ENCODE peak calls at places on chromosomes 16 and 17, in seven cellular contexts. W, V, U, K, M, N and P are unnamed samples.
A peak's percentile ranks its signal among the peaks of the same experiment; 100 is the strongest.

GRCh38 chr17:14014647-14015046 is 54.7 kb upstream of the COX10 start:
- DNase-seq in K (no peak), W (no peak), U (no peak), N (no peak), V (no peak), M (no peak), P (no peak)

GRCh38 chr16:66081967-66082366 is 284.5 kb upstream of the CDH5 start:
- DNase-seq in N (no peak), M (no peak), V (no peak), W (peak; percentile 81), U (peak; percentile 60), K (no peak), P (peak; percentile 34)

GRCh38 chr17:50184057-50184456 is 17.4 kb downstream of the COL1A1 start:
- DNase-seq in K (no peak), W (no peak), M (no peak), V (no peak), N (peak; percentile 36), U (no peak), P (no peak)

GRCh38 chr17:37708008-37708615 is 36.7 kb downstream of the HNF1B start:
- DNase-seq in K (no peak), N (no peak), U (no peak), W (no peak), M (no peak), V (no peak), P (no peak)

GRCh38 chr17:77948690-77949114 is 9.8 kb upstream of the TNRC6C start:
- DNase-seq in M (no peak), N (no peak), V (no peak), U (peak; percentile 10), K (peak; percentile 66), W (no peak), P (no peak)

GRCh38 chr17:2716649-2717048 is 5.1 kb upstream of the CLUH start:
- DNase-seq in M (no peak), U (no peak), K (no peak), V (no peak), N (no peak), W (no peak), P (no peak)

GRCh38 chr16:27781195-27781524 is 231.2 kb downstream of the KATNIP start:
- DNase-seq in W (no peak), M (no peak), U (no peak), N (peak; percentile 64), V (no peak), K (no peak), P (no peak)

GRCh38 chr17:50931003-50931878 is 65.1 kb upstream of the TOB1 start:
- DNase-seq in V (no peak), N (peak; percentile 93), U (peak; percentile 55), M (peak; percentile 37), W (peak; percentile 27), K (peak; percentile 79), P (no peak)

GRCh38 chr16:88299751-88300462 is 82.9 kb upstream of the ZNF469 start:
- DNase-seq in K (no peak), N (peak; percentile 29), M (no peak), V (no peak), W (no peak), U (no peak), P (no peak)

GRCh38 chr17:75009139-75009724 is 3.2 kb upstream of the MRPL58 start:
- DNase-seq in W (no peak), U (no peak), V (no peak), N (no peak), K (no peak), M (no peak), P (no peak)

GRCh38 chr17:31366088-31366487 is 25.4 kb upstream of the RAB11FIP4 start:
- DNase-seq in M (no peak), K (no peak), W (no peak), V (no peak), U (no peak), N (no peak), P (no peak)

GRCh38 chr17:32335647-32336046 is 6.3 kb downstream of the C17orf75 start:
- DNase-seq in W (peak; percentile 76), K (no peak), U (peak; percentile 61), N (no peak), V (no peak), M (no peak), P (peak; percentile 51)

GRCh38 chr16:66399930-66400329 is 27.2 kb upstream of the BEAN1 start:
- DNase-seq in W (no peak), K (no peak), V (no peak), M (no peak), U (no peak), N (no peak), P (no peak)

GRCh38 chr16:66908762-66909559 is 9.7 kb downstream of the CDH16 start:
- DNase-seq in M (no peak), N (peak; percentile 30), U (no peak), V (no peak), W (no peak), K (no peak), P (no peak)

GRCh38 chr17:81488276-81488860 is 24.2 kb downstream of the ACTG1 start:
- DNase-seq in K (no peak), W (no peak), N (no peak), U (no peak), V (no peak), M (no peak), P (no peak)

GRCh38 chr16:19967963-19968362 is 83.3 kb upstream of the GPRC5B start:
- DNase-seq in N (no peak), K (no peak), W (no peak), V (no peak), U (no peak), M (no peak), P (no peak)

GRCh38 chr17:80365001-80365965 is 49.7 kb upstream of the ENDOV start:
- DNase-seq in U (no peak), V (no peak), K (no peak), N (no peak), M (no peak), W (no peak), P (no peak)

GRCh38 chr17:50056961-50057330 is 1.0 kb downstream of the ITGA3 start:
- DNase-seq in N (no peak), U (no peak), M (no peak), W (no peak), K (no peak), V (no peak), P (no peak)

GRCh38 chr16:1078579-1079021 is 6.1 kb downstream of the SSTR5 start:
- DNase-seq in K (no peak), U (no peak), M (peak; percentile 44), V (no peak), W (peak; percentile 13), N (no peak), P (no peak)

GRCh38 chr17:63774982-63775290 is 966 bp downstream of the DDX42 start:
- DNase-seq in W (no peak), M (no peak), K (no peak), N (no peak), U (no peak), V (no peak), P (no peak)

GRCh38 chr17:56577810-56578209 is 15.7 kb upstream of the NOG start:
- DNase-seq in M (no peak), U (no peak), N (peak; percentile 51), K (no peak), V (no peak), W (no peak), P (no peak)

GRCh38 chr16:10990378-10990777 is 46.0 kb downstream of the CLEC16A start:
- DNase-seq in V (no peak), W (no peak), M (no peak), K (no peak), N (no peak), U (no peak), P (no peak)

GRCh38 chr16:58678716-58679115 is 5.9 kb downstream of the SLC38A7 start:
- DNase-seq in U (no peak), K (peak; percentile 62), W (no peak), M (no peak), V (no peak), N (peak; percentile 58), P (no peak)

GRCh38 chr17:8013731-8014557 is 11.5 kb downstream of the GUCY2D start:
- DNase-seq in K (no peak), M (no peak), V (no peak), U (no peak), N (no peak), W (no peak), P (no peak)

GRCh38 chr17:19630651-19631050 is 17.9 kb upstream of the ALDH3A2 start:
- DNase-seq in W (no peak), M (no peak), K (no peak), V (no peak), N (no peak), U (no peak), P (no peak)

GRCh38 chr17:16261049-16261448 is 44.0 kb downstream of the PIGL start:
- DNase-seq in K (no peak), U (no peak), M (no peak), N (no peak), V (no peak), W (no peak), P (no peak)

GRCh38 chr17:45436625-45437460 is 4.2 kb upstream of the ARHGAP27 start:
- DNase-seq in V (no peak), N (no peak), W (no peak), U (no peak), M (no peak), K (no peak), P (no peak)

GRCh38 chr16:27237229-27238015 is 31.1 kb downstream of the NSMCE1 start:
- DNase-seq in V (peak; percentile 23), W (no peak), U (no peak), M (no peak), K (no peak), N (peak; percentile 50), P (no peak)

GRCh38 chr16:80084163-80084562 is 456.6 kb upstream of the DYNLRB2 start:
- DNase-seq in K (no peak), N (no peak), V (no peak), U (no peak), M (no peak), W (no peak), P (no peak)

GRCh38 chr17:83132251-83133081 is 53.1 kb downstream of the METRNL start:
- DNase-seq in V (no peak), W (no peak), K (peak; percentile 10), U (no peak), N (peak; percentile 66), M (no peak), P (no peak)

GRCh38 chr17:4498461-4499397 is at the start of gene SPNS2:
- DNase-seq in K (peak; percentile 72), W (no peak), M (no peak), V (peak; percentile 59), N (peak; percentile 83), U (no peak), P (no peak)

GRCh38 chr16:4266372-4266771 is 6.5 kb downstream of the TFAP4 start:
- DNase-seq in W (peak; percentile 9), M (no peak), V (no peak), U (no peak), N (no peak), K (no peak), P (no peak)

GRCh38 chr16:69833791-69834282 is 71.7 kb downstream of the WWP2 start:
- DNase-seq in V (no peak), W (no peak), N (no peak), K (no peak), M (no peak), U (no peak), P (no peak)

GRCh38 chr17:2598166-2598565 is 4.7 kb downstream of the PAFAH1B1 start:
- DNase-seq in N (no peak), K (no peak), V (no peak), U (no peak), M (no peak), W (no peak), P (no peak)